ENCODE peak calls at places on chromosomes 7 and 10, in seven cellular contexts. C is neuronal stem cell, P is mesenchymal stem cell, A is H9, Z is trophoblast cell, D is H1, L is mesendoderm. J is an unnamed sample.

GRCh38 chr10:14536269-14536903 is 205.7 kb upstream of the FRMD4A start:
- DNase-seq in C (no peak), P (no peak), A (no peak), Z (no peak), D (no peak), L (no peak), J (no peak)

GRCh38 chr10:43069597-43069996 is 7.3 kb upstream of the RET start:
- DNase-seq in C (no peak), P (no peak), A (no peak), Z (no peak), D (no peak), L (no peak), J (no peak)

GRCh38 chr7:55249332-55249731 is 115.8 kb upstream of the LANCL2 start:
- DNase-seq in C (no peak), P (peak), A (no peak), Z (peak), D (no peak), L (peak), J (no peak)

GRCh38 chr7:27104244-27105149 is 2.0 kb upstream of the HOXA2 start:
- DNase-seq in C (no peak), P (peak), A (no peak), Z (no peak), D (no peak), L (no peak), J (peak)

GRCh38 chr10:5600908-5601307 is 65.5 kb downstream of the ASB13 start:
- DNase-seq in C (no peak), P (no peak), A (no peak), Z (no peak), D (no peak), L (no peak), J (no peak)

GRCh38 chr10:48551796-48552591 is 52.9 kb downstream of the ARHGAP22 start:
- DNase-seq in C (peak), P (peak), A (peak), Z (peak), D (peak), L (peak), J (peak)

GRCh38 chr7:42856605-42856987 is 55.3 kb downstream of the C7orf25 start:
- DNase-seq in C (no peak), P (no peak), A (no peak), Z (no peak), D (no peak), L (no peak), J (no peak)

GRCh38 chr10:123666318-123667291 is at the start of gene GPR26:
- DNase-seq in C (peak), P (no peak), A (peak), Z (no peak), D (peak), L (peak), J (no peak)

GRCh38 chr10:20885678-20886077 is 11.4 kb downstream of the NEBL start:
- DNase-seq in C (no peak), P (no peak), A (no peak), Z (no peak), D (no peak), L (no peak), J (no peak)

GRCh38 chr10:110410329-110411046 is 87.2 kb upstream of the DUSP5 start:
- DNase-seq in C (no peak), P (peak), A (no peak), Z (peak), D (no peak), L (peak), J (peak)

GRCh38 chr7:104791065-104791464 is 222.9 kb upstream of the KMT2E start:
- DNase-seq in C (no peak), P (no peak), A (no peak), Z (no peak), D (no peak), L (no peak), J (no peak)

GRCh38 chr7:130615583-130615982 is 53.0 kb downstream of the COPG2 start:
- DNase-seq in C (no peak), P (no peak), A (no peak), Z (no peak), D (no peak), L (no peak), J (no peak)

GRCh38 chr7:30459591-30460245 is 18.9 kb downstream of the NOD1 start:
- DNase-seq in C (no peak), P (peak), A (no peak), Z (no peak), D (no peak), L (no peak), J (peak)

GRCh38 chr7:42694894-42695553 is 216.8 kb downstream of the C7orf25 start:
- DNase-seq in C (no peak), P (no peak), A (no peak), Z (no peak), D (no peak), L (no peak), J (no peak)

GRCh38 chr7:141697211-141697871 is 4.6 kb downstream of the DENND11 start:
- DNase-seq in C (no peak), P (peak), A (no peak), Z (no peak), D (no peak), L (peak), J (peak)

GRCh38 chr10:25457552-25457951 is 282.8 kb downstream of the GPR158 start:
- DNase-seq in C (no peak), P (no peak), A (no peak), Z (no peak), D (no peak), L (peak), J (no peak)

GRCh38 chr7:102412548-102412947 is 16.4 kb downstream of the PRKRIP1 start:
- DNase-seq in C (no peak), P (peak), A (peak), Z (no peak), D (peak), L (peak), J (peak)

GRCh38 chr7:146057958-146058357 is 58.6 kb upstream of the CNTNAP2 start:
- DNase-seq in C (no peak), P (no peak), A (no peak), Z (no peak), D (no peak), L (no peak), J (no peak)

GRCh38 chr10:24465899-24466615 is 257.1 kb downstream of the KIAA1217 start:
- DNase-seq in C (no peak), P (peak), A (no peak), Z (peak), D (no peak), L (no peak), J (peak)

GRCh38 chr10:88702848-88703597 is 3.0 kb upstream of the LIPK start:
- DNase-seq in C (no peak), P (no peak), A (peak), Z (peak), D (no peak), L (peak), J (peak)

GRCh38 chr10:102714621-102715455 is at the start of gene SFXN2:
- DNase-seq in C (no peak), P (no peak), A (no peak), Z (no peak), D (no peak), L (no peak), J (no peak)

DNA sequence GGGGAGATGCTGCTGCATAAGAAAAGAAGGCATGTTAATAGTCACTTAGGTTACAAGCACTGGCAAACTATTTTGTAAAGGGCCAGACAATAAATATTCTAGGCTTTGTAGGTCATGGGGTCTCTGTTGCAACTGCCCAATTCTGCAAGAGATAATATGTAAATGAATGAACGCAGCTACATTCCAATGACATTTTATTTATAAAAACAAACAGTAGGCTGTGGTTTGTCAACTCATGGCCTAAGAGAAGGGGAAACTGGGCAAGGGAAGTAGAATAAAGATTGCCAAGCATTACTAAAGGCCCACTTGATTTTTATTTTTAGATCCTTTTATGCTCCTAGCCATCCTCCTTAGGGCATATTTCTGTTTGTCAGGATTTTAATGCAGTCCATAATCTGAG is 133.1 kb downstream of the RAPGEF5 start:
- DNase-seq in C (no peak), P (peak), A (no peak), Z (no peak), D (no peak), L (no peak), J (no peak)
- H3K23ac ChIP-seq in C (no peak), P (no peak), A (no peak), Z (no peak), D (no peak), L (no peak), J (no peak)

GRCh38 chr10:84494849-84495180 is 166.4 kb downstream of the CCSER2 start:
- DNase-seq in C (no peak), P (no peak), A (no peak), Z (no peak), D (no peak), L (no peak), J (no peak)
- H3K23ac ChIP-seq in C (no peak), P (no peak), A (no peak), Z (no peak), D (no peak), L (no peak), J (no peak)

GRCh38 chr7:71332226-71332625 is 200.3 kb downstream of the GALNT17 start:
- DNase-seq in C (no peak), P (no peak), A (no peak), Z (no peak), D (no peak), L (no peak), J (no peak)
- H3K23ac ChIP-seq in C (no peak), P (no peak), A (no peak), Z (no peak), D (no peak), L (no peak), J (no peak)

GRCh38 chr10:63628526-63629362 is 107.5 kb downstream of the REEP3 start:
- DNase-seq in C (peak), P (peak), A (peak), Z (no peak), D (no peak), L (peak), J (no peak)
- H3K23ac ChIP-seq in C (no peak), P (no peak), A (no peak), Z (no peak), D (no peak), L (no peak), J (peak)

GRCh38 chr10:114250246-114250645 is 11.2 kb downstream of the VWA2 start:
- DNase-seq in C (no peak), P (no peak), A (no peak), Z (no peak), D (no peak), L (no peak), J (no peak)
- H3K23ac ChIP-seq in C (no peak), P (no peak), A (no peak), Z (no peak), D (no peak), L (no peak), J (no peak)

GRCh38 chr10:69853064-69853463 is 51.4 kb downstream of the COL13A1 start:
- DNase-seq in C (no peak), P (no peak), A (peak), Z (no peak), D (no peak), L (peak), J (no peak)

GRCh38 chr10:69858201-69858600 is 56.5 kb downstream of the COL13A1 start:
- DNase-seq in C (no peak), P (no peak), A (no peak), Z (no peak), D (no peak), L (no peak), J (no peak)

GRCh38 chr10:69855346-69856163 is 53.8 kb downstream of the COL13A1 start:
- DNase-seq in C (no peak), P (no peak), A (no peak), Z (no peak), D (no peak), L (no peak), J (no peak)

GRCh38 chr10:69856601-69857166 is 55.0 kb downstream of the COL13A1 start:
- DNase-seq in C (no peak), P (no peak), A (no peak), Z (no peak), D (no peak), L (peak), J (no peak)

DNA sequence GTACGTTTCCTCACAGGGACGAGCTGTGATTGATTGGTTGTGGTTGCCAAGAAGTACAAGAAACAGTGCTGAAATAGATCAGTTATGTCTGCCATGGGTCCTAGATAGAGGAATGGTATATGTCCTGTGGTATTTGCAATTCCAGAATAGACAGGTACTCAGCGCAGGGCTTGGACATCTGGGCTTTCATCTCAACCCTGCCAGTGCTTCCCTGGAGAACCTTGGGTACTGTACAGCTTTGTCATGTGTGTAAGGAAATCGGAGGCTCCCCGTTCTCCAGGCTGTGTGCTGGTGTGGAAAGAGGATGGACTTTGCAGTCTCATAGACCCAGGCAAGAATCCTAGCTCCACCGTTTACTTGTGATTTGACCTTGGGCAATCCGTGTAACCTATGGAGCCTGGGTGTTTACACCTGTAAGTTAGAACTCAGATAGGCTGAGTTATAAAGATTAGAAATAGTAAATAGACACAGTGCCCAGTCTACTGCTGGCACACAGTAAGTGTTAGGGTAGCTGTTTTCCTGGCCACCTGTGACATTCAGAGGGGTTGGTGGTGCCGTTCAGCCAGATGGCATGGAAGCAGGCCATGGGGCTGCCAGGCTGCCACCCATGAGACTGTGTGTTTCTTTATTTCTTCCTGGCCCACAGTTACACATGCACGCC is 53.1 kb downstream of the COL13A1 start:
- DNase-seq in C (no peak), P (no peak), A (no peak), Z (no peak), D (no peak), L (no peak), J (no peak)
- H3K23ac ChIP-seq in C (no peak), P (no peak), A (no peak), Z (no peak), D (no peak), L (no peak), J (no peak)

GRCh38 chr10:84343831-84344230 is 15.4 kb downstream of the CCSER2 start:
- DNase-seq in C (no peak), P (no peak), A (no peak), Z (no peak), D (no peak), L (no peak), J (no peak)
- H3K23ac ChIP-seq in C (no peak), P (no peak), A (no peak), Z (no peak), D (no peak), L (no peak), J (no peak)

GRCh38 chr10:132438091-132439024 is 41.4 kb downstream of the PWWP2B start:
- DNase-seq in C (no peak), P (no peak), A (no peak), Z (no peak), D (no peak), L (no peak), J (no peak)
- H3K23ac ChIP-seq in C (no peak), P (no peak), A (no peak), Z (no peak), D (no peak), L (no peak), J (no peak)